ENCODE peak calls at places on chromosomes 7 and 10, in five cellular contexts. One of them, this sample, is unnamed.
A peak's percentile ranks its signal among the peaks of the same experiment; 100 is the strongest.

GRCh38 chr7:153170287-153170686 is 410.7 kb downstream of the ACTR3B start:
- DNase-seq in RWPE1: no peak
- DNase-seq in colonic mucosa: no peak
- DNase-seq in AG09309: no peak
- DNase-seq in neural progenitor cell: no peak
- DNase-seq in this sample: no peak

GRCh38 chr10:13613519-13613918 is 26.8 kb downstream of the PRPF18 start:
- DNase-seq in colonic mucosa: no peak
- DNase-seq in RWPE1: peak; percentile 13
- DNase-seq in AG09309: peak; percentile 4
- DNase-seq in neural progenitor cell: peak; percentile 68
- DNase-seq in this sample: no peak

GRCh38 chr10:90847436-90847835 is 10.4 kb downstream of the HTR7 start:
- DNase-seq in neural progenitor cell: no peak
- DNase-seq in AG09309: no peak
- DNase-seq in RWPE1: peak; percentile 82
- DNase-seq in colonic mucosa: no peak
- DNase-seq in this sample: no peak

GRCh38 chr7:155734445-155734809 is 77.8 kb downstream of the SHH start:
- DNase-seq in RWPE1: no peak
- DNase-seq in colonic mucosa: no peak
- DNase-seq in AG09309: no peak
- DNase-seq in neural progenitor cell: no peak
- DNase-seq in this sample: no peak

GRCh38 chr10:34405611-34406462 is 409.3 kb downstream of the PARD3 start:
- DNase-seq in neural progenitor cell: no peak
- DNase-seq in AG09309: no peak
- DNase-seq in colonic mucosa: no peak
- DNase-seq in RWPE1: peak; percentile 16
- DNase-seq in this sample: no peak

GRCh38 chr7:82153776-82154175 is 289.8 kb downstream of the CACNA2D1 start:
- DNase-seq in neural progenitor cell: no peak
- DNase-seq in colonic mucosa: no peak
- DNase-seq in AG09309: no peak
- DNase-seq in RWPE1: no peak
- DNase-seq in this sample: no peak

GRCh38 chr10:78756604-78757442 is 311.9 kb upstream of the ZMIZ1 start:
- DNase-seq in AG09309: peak; percentile 96
- DNase-seq in RWPE1: peak; percentile 98
- DNase-seq in neural progenitor cell: peak; percentile 44
- DNase-seq in colonic mucosa: peak; percentile 43
- DNase-seq in this sample: no peak

GRCh38 chr10:81838950-81839349 is 36.0 kb upstream of the NRG3 start:
- DNase-seq in neural progenitor cell: peak; percentile 53
- DNase-seq in colonic mucosa: no peak
- DNase-seq in AG09309: no peak
- DNase-seq in RWPE1: no peak
- DNase-seq in this sample: no peak

GRCh38 chr7:66452165-66452564 is 176.5 kb upstream of the KCTD7 start:
- DNase-seq in neural progenitor cell: no peak
- DNase-seq in AG09309: no peak
- DNase-seq in RWPE1: no peak
- DNase-seq in colonic mucosa: no peak
- DNase-seq in this sample: no peak

GRCh38 chr10:128013626-128014025 is 106.7 kb downstream of the PTPRE start:
- DNase-seq in AG09309: no peak
- DNase-seq in colonic mucosa: no peak
- DNase-seq in neural progenitor cell: no peak
- DNase-seq in RWPE1: no peak
- DNase-seq in this sample: no peak

GRCh38 chr7:95607477-95608010 is 11.2 kb upstream of the PDK4 start:
- DNase-seq in AG09309: no peak
- DNase-seq in colonic mucosa: peak; percentile 27
- DNase-seq in RWPE1: no peak
- DNase-seq in neural progenitor cell: no peak
- DNase-seq in this sample: no peak

GRCh38 chr7:44368455-44368854 is 43.1 kb upstream of the CAMK2B start:
- DNase-seq in AG09309: no peak
- DNase-seq in colonic mucosa: no peak
- DNase-seq in RWPE1: no peak
- DNase-seq in neural progenitor cell: no peak
- DNase-seq in this sample: no peak

GRCh38 chr7:43612128-43612527 is 29.2 kb downstream of the STK17A start:
- DNase-seq in neural progenitor cell: no peak
- DNase-seq in AG09309: no peak
- DNase-seq in colonic mucosa: no peak
- DNase-seq in RWPE1: no peak
- DNase-seq in this sample: no peak

GRCh38 chr7:127792528-127793342 is 140.7 kb downstream of the SND1 start:
- DNase-seq in RWPE1: no peak
- DNase-seq in AG09309: no peak
- DNase-seq in neural progenitor cell: peak; percentile 71
- DNase-seq in colonic mucosa: peak; percentile 60
- DNase-seq in this sample: no peak

GRCh38 chr7:2309889-2310331 is 4.3 kb downstream of the SNX8 start:
- DNase-seq in colonic mucosa: no peak
- DNase-seq in AG09309: no peak
- DNase-seq in RWPE1: peak; percentile 89
- DNase-seq in neural progenitor cell: peak; percentile 87
- DNase-seq in this sample: no peak

GRCh38 chr7:80875537-80876120 is 43.2 kb downstream of the SEMA3C start:
- DNase-seq in AG09309: no peak
- DNase-seq in neural progenitor cell: no peak
- DNase-seq in RWPE1: no peak
- DNase-seq in colonic mucosa: no peak
- DNase-seq in this sample: no peak

GRCh38 chr10:2839081-2839725 is 228.1 kb upstream of the PFKP start:
- DNase-seq in AG09309: no peak
- DNase-seq in colonic mucosa: peak; percentile 44
- DNase-seq in RWPE1: peak; percentile 28
- DNase-seq in neural progenitor cell: peak; percentile 72
- DNase-seq in this sample: no peak

GRCh38 chr10:77510695-77511094 is 126.9 kb downstream of the KCNMA1 start:
- DNase-seq in colonic mucosa: no peak
- DNase-seq in RWPE1: no peak
- DNase-seq in neural progenitor cell: no peak
- DNase-seq in AG09309: no peak
- DNase-seq in this sample: no peak

GRCh38 chr7:131529179-131529578 is 27.2 kb downstream of the PODXL start:
- DNase-seq in neural progenitor cell: no peak
- DNase-seq in RWPE1: no peak
- DNase-seq in AG09309: no peak
- DNase-seq in colonic mucosa: no peak
- DNase-seq in this sample: no peak

GRCh38 chr7:112266141-112266540 is 59.6 kb downstream of the ZNF277 start:
- DNase-seq in RWPE1: no peak
- DNase-seq in AG09309: no peak
- DNase-seq in neural progenitor cell: no peak
- DNase-seq in colonic mucosa: no peak
- DNase-seq in this sample: no peak

GRCh38 chr10:14691359-14691758 is 83.3 kb downstream of the FAM107B start:
- DNase-seq in neural progenitor cell: no peak
- DNase-seq in colonic mucosa: peak; percentile 61
- DNase-seq in AG09309: no peak
- DNase-seq in RWPE1: no peak
- DNase-seq in this sample: no peak

GRCh38 chr10:112735041-112735690 is 214.9 kb upstream of the TCF7L2 start:
- DNase-seq in RWPE1: no peak
- DNase-seq in colonic mucosa: no peak
- DNase-seq in AG09309: no peak
- DNase-seq in neural progenitor cell: no peak
- DNase-seq in this sample: no peak

GRCh38 chr7:30246392-30246791 is 38.0 kb upstream of the ZNRF2 start:
- DNase-seq in RWPE1: no peak
- DNase-seq in neural progenitor cell: no peak
- DNase-seq in colonic mucosa: no peak
- DNase-seq in AG09309: no peak
- DNase-seq in this sample: no peak

GRCh38 chr10:43102063-43102828 is 25.4 kb downstream of the RET start:
- DNase-seq in neural progenitor cell: no peak
- DNase-seq in RWPE1: no peak
- DNase-seq in AG09309: no peak
- DNase-seq in colonic mucosa: no peak
- DNase-seq in this sample: no peak

GRCh38 chr10:43105119-43105792 is 28.4 kb downstream of the RET start:
- DNase-seq in colonic mucosa: peak; percentile 70
- DNase-seq in neural progenitor cell: peak; percentile 92
- DNase-seq in RWPE1: peak; percentile 74
- DNase-seq in AG09309: no peak
- DNase-seq in this sample: peak; percentile 73

GRCh38 chr10:43108951-43109350 is 29.3 kb upstream of the CSGALNACT2 start:
- DNase-seq in AG09309: no peak
- DNase-seq in neural progenitor cell: no peak
- DNase-seq in RWPE1: no peak
- DNase-seq in colonic mucosa: no peak
- DNase-seq in this sample: no peak

GRCh38 chr10:43106256-43107091 is 29.6 kb downstream of the RET start:
- DNase-seq in AG09309: no peak
- DNase-seq in colonic mucosa: no peak
- DNase-seq in RWPE1: no peak
- DNase-seq in neural progenitor cell: no peak
- DNase-seq in this sample: no peak

DNA sequence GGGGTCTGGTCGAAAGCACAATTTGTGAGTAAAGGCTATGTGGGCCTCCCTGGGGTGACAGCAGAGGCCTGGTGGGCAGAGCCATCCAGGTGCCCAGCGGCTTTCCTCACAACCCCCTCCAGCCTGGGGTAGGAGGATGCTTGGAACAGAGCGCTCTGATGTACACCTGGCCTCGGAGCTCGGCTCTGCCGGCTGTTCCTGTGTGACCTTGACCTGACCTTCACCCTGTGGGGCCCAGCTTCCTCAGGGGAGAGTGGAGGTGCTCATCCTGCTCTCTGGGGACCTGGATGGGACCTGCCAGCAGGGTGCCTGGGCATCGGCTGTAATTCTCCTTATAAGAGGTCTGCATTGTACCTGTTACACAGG is 28.9 kb downstream of the RET start:
- DNase-seq in neural progenitor cell: no peak
- DNase-seq in colonic mucosa: no peak
- DNase-seq in RWPE1: no peak
- DNase-seq in AG09309: no peak
- DNase-seq in this sample: no peak
- TF ChIP-seq CTCF in neural progenitor cell: no peak
- TF ChIP-seq CTCF in colonic mucosa: no peak
- TF ChIP-seq CTCF in RWPE1: peak; percentile 69
- TF ChIP-seq CTCF in AG09309: no peak
- TF ChIP-seq CTCF in this sample: no peak

DNA sequence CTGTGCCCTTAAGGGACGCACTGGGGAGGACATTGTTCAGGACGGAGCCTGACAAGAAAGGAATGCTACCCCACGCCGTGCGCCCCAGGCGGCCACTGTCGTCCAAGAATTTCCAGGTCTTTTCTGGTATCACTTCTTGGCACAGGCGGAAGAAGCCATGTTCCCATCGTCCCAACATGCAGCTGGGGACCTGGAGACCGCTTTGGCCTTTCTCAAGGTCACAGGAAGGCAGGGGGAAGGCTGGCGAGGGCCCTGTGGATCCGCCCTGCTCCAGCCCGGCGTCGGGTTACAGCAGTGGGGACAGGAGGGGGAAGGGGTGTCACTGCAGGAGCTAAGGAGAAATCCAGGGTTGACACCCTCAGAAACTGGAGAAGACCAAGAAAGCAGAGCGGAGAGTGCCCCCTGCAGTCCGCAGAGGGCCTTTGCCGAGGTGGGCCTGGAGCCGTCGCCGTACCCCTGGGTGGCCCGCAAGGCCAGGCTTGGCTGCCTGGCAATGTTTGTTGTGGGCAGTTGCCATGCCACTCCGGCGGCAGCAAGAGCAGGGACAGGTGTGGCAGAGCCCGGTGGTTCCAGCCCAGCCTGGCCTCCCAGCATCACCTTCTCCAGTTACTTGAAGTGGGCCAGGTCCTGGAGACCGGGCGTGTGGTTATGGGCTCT is 104.1 kb downstream of the LHPP start:
- DNase-seq in AG09309: no peak
- DNase-seq in neural progenitor cell: peak; percentile 72
- DNase-seq in RWPE1: no peak
- DNase-seq in colonic mucosa: no peak
- DNase-seq in this sample: no peak
- TF ChIP-seq CTCF in AG09309: peak; percentile 33
- TF ChIP-seq CTCF in neural progenitor cell: peak; percentile 67
- TF ChIP-seq CTCF in RWPE1: no peak
- TF ChIP-seq CTCF in colonic mucosa: no peak
- TF ChIP-seq CTCF in this sample: peak; percentile 58

GRCh38 chr10:101029520-101030309 is 1.2 kb downstream of the PDZD7 start:
- DNase-seq in AG09309: no peak
- DNase-seq in colonic mucosa: no peak
- DNase-seq in neural progenitor cell: peak; percentile 64
- DNase-seq in RWPE1: no peak
- DNase-seq in this sample: no peak
- TF ChIP-seq CTCF in AG09309: no peak
- TF ChIP-seq CTCF in colonic mucosa: no peak
- TF ChIP-seq CTCF in neural progenitor cell: peak; percentile 44
- TF ChIP-seq CTCF in RWPE1: no peak
- TF ChIP-seq CTCF in this sample: no peak

GRCh38 chr10:84158061-84158460 is 15.5 kb upstream of the GPR15LG start:
- DNase-seq in colonic mucosa: no peak
- DNase-seq in AG09309: no peak
- DNase-seq in RWPE1: no peak
- DNase-seq in neural progenitor cell: no peak
- DNase-seq in this sample: no peak

GRCh38 chr10:84159076-84159475 is 14.5 kb upstream of the GPR15LG start:
- DNase-seq in RWPE1: no peak
- DNase-seq in colonic mucosa: peak; percentile 45
- DNase-seq in AG09309: no peak
- DNase-seq in neural progenitor cell: no peak
- DNase-seq in this sample: no peak

GRCh38 chr10:84158549-84158948 is 15.1 kb upstream of the GPR15LG start:
- DNase-seq in AG09309: no peak
- DNase-seq in neural progenitor cell: no peak
- DNase-seq in RWPE1: no peak
- DNase-seq in colonic mucosa: no peak
- DNase-seq in this sample: no peak

GRCh38 chr10:84163992-84164391 is 9.6 kb upstream of the GPR15LG start:
- DNase-seq in neural progenitor cell: no peak
- DNase-seq in RWPE1: no peak
- DNase-seq in AG09309: no peak
- DNase-seq in colonic mucosa: peak; percentile 33
- DNase-seq in this sample: no peak

DNA sequence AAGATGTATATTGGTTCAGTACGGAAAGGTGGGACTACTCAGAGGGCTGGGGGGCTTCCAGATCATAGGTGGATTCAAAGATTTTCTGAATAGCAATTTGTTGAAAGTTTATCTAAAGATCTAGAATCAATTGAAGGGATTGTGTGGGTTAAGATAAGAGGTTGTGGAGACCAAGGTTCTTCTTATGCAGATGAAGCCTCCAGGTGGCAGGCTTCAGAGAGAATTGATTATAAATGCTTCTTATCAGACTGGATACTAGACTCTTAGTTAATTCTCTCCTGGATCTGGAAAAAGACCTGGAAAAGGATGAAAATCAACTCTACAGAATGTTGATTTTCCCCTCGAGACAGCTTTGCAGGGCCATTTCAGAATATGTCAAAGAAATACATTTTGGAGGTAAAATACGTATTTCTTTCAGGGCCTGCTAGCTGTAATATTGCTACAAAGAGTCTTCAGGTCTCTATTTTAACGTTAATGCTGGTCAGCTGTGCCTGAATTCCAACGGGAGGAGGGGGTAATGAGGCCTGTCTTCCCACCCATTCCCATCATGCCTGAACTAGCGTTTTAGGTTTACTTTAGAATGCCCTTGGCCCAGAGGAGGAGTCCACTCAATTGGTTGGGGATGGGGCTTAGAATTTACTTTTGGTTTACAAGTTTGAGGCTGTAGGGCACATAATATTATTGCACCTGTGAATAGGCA is 12.8 kb upstream of the GPR15LG start:
- DNase-seq in colonic mucosa: no peak
- DNase-seq in neural progenitor cell: peak; percentile 13
- DNase-seq in RWPE1: no peak
- DNase-seq in AG09309: no peak
- DNase-seq in this sample: no peak
- TF ChIP-seq CTCF in colonic mucosa: no peak
- TF ChIP-seq CTCF in neural progenitor cell: no peak
- TF ChIP-seq CTCF in RWPE1: no peak
- TF ChIP-seq CTCF in AG09309: no peak
- TF ChIP-seq CTCF in this sample: peak; percentile 7

This sample was measured in GM06990.